ENCODE peak calls at places on chromosomes 3 and 15, in six cellular contexts. H is A549, U is dermis blood vessel endothelial cell, M is GM04503, C is AG20443, I is body of pancreas. Y is an unnamed sample.

GRCh38 chr15:25525741-25526140 is 86.9 kb upstream of the UBE3A start:
- DNase-seq in H (no peak), U (no peak), M (no peak), C (no peak), I (no peak), Y (no peak)

GRCh38 chr3:113628788-113629187 is 67.7 kb downstream of the USF3 start:
- DNase-seq in H (no peak), U (no peak), M (no peak), C (no peak), I (no peak), Y (no peak)

GRCh38 chr3:13491206-13491974 is 11.3 kb downstream of the HDAC11 start:
- DNase-seq in H (no peak), U (no peak), M (no peak), C (no peak), I (no peak), Y (peak; percentile 17)

GRCh38 chr15:77064539-77065308 is 6.2 kb downstream of the TSPAN3 start:
- DNase-seq in H (no peak), U (peak; percentile 77), M (no peak), C (no peak), I (no peak), Y (no peak)

GRCh38 chr3:12444582-12445468 is 39.5 kb upstream of the TSEN2 start:
- DNase-seq in H (peak; percentile 32), U (no peak), M (no peak), C (no peak), I (no peak), Y (no peak)

GRCh38 chr15:88344786-88345185 is 88.2 kb upstream of the NTRK3 start:
- DNase-seq in H (no peak), U (no peak), M (no peak), C (no peak), I (no peak), Y (no peak)

GRCh38 chr3:137163958-137164357 is 206.2 kb downstream of the IL20RB start:
- DNase-seq in H (no peak), U (no peak), M (no peak), C (no peak), I (no peak), Y (no peak)

GRCh38 chr3:149245738-149246451 is 24.3 kb upstream of the CP start:
- DNase-seq in H (no peak), U (peak; percentile 25), M (peak; percentile 40), C (peak; percentile 67), I (no peak), Y (no peak)

GRCh38 chr3:122362026-122362425 is 21.0 kb downstream of the MIX23 start:
- DNase-seq in H (no peak), U (no peak), M (no peak), C (no peak), I (no peak), Y (no peak)

GRCh38 chr15:28885630-28886430 is at the start of gene APBA2:
- DNase-seq in H (peak; percentile 36), U (peak; percentile 41), M (no peak), C (peak; percentile 43), I (peak; percentile 36), Y (peak; percentile 48)

GRCh38 chr3:30294241-30294667 is 312.1 kb upstream of the TGFBR2 start:
- DNase-seq in H (no peak), U (peak; percentile 49), M (no peak), C (no peak), I (no peak), Y (no peak)

GRCh38 chr15:36449084-36449661 is 130.3 kb upstream of the CDIN1 start:
- DNase-seq in H (no peak), U (peak; percentile 4), M (no peak), C (peak; percentile 14), I (no peak), Y (no peak)

GRCh38 chr3:18236726-18237125 is 188.4 kb downstream of the SATB1 start:
- DNase-seq in H (no peak), U (no peak), M (no peak), C (no peak), I (no peak), Y (no peak)

GRCh38 chr3:129536374-129536667 is 6.7 kb upstream of the H1-8 start:
- DNase-seq in H (no peak), U (no peak), M (no peak), C (no peak), I (no peak), Y (no peak)

GRCh38 chr3:128188326-128188725 is 35.0 kb downstream of the EEFSEC start:
- DNase-seq in H (no peak), U (no peak), M (no peak), C (no peak), I (no peak), Y (no peak)

GRCh38 chr3:175383813-175384212 is 524.7 kb downstream of the NAALADL2 start:
- DNase-seq in H (no peak), U (no peak), M (peak; percentile 64), C (no peak), I (no peak), Y (no peak)

GRCh38 chr3:50645378-50645777 is 28.4 kb downstream of the MAPKAPK3 start:
- DNase-seq in H (no peak), U (no peak), M (no peak), C (no peak), I (no peak), Y (no peak)

GRCh38 chr15:101635944-101636727 is 16.0 kb downstream of the TM2D3 start:
- DNase-seq in H (no peak), U (no peak), M (no peak), C (no peak), I (no peak), Y (no peak)

GRCh38 chr15:78061963-78062427 is 15.5 kb downstream of the TBC1D2B start:
- DNase-seq in H (no peak), U (no peak), M (no peak), C (peak; percentile 48), I (no peak), Y (peak; percentile 45)